ENCODE peak calls at places on chromosome 14, in four cellular contexts. One of them, this sample, is unnamed.

GRCh38 chr14:21467620-21468019 is 9.1 kb downstream of the RAB2B start:
- DNase-seq in neural progenitor cell: no peak
- DNase-seq in NCI-H345: no peak
- DNase-seq in Peyer's patch: no peak
- DNase-seq in this sample: no peak

GRCh38 chr14:105853907-105854599 is 327.7 kb downstream of the TMEM121 start:
- DNase-seq in neural progenitor cell: no peak
- DNase-seq in NCI-H345: no peak
- DNase-seq in Peyer's patch: peak; percentile 32
- DNase-seq in this sample: no peak

GRCh38 chr14:100747021-100747586 is 20.4 kb downstream of the DLK1 start:
- DNase-seq in neural progenitor cell: no peak
- DNase-seq in NCI-H345: peak; percentile 89
- DNase-seq in Peyer's patch: no peak
- DNase-seq in this sample: no peak

GRCh38 chr14:72679591-72680151 is 214.2 kb downstream of the DPF3 start:
- DNase-seq in neural progenitor cell: peak; percentile 74
- DNase-seq in NCI-H345: peak; percentile 4
- DNase-seq in Peyer's patch: no peak
- DNase-seq in this sample: no peak

GRCh38 chr14:100358396-100358795 is 35.3 kb downstream of the SLC25A47 start:
- DNase-seq in neural progenitor cell: no peak
- DNase-seq in NCI-H345: no peak
- DNase-seq in Peyer's patch: no peak
- DNase-seq in this sample: no peak

GRCh38 chr14:44384093-44384492 is 123.0 kb downstream of the FSCB start:
- DNase-seq in neural progenitor cell: no peak
- DNase-seq in NCI-H345: no peak
- DNase-seq in Peyer's patch: no peak
- DNase-seq in this sample: no peak

GRCh38 chr14:73818821-73819220 is 32.8 kb upstream of the PTGR2 start:
- DNase-seq in neural progenitor cell: no peak
- DNase-seq in NCI-H345: no peak
- DNase-seq in Peyer's patch: peak; percentile 5
- DNase-seq in this sample: no peak

GRCh38 chr14:86363047-86363446 is 833.1 kb downstream of the FLRT2 start:
- DNase-seq in neural progenitor cell: no peak
- DNase-seq in NCI-H345: no peak
- DNase-seq in Peyer's patch: no peak
- DNase-seq in this sample: no peak

GRCh38 chr14:88901199-88901588 is 76.7 kb downstream of the TTC8 start:
- DNase-seq in neural progenitor cell: no peak
- DNase-seq in NCI-H345: no peak
- DNase-seq in Peyer's patch: no peak
- DNase-seq in this sample: no peak

GRCh38 chr14:55588259-55588699 is 8.3 kb downstream of the KTN1 start:
- DNase-seq in neural progenitor cell: no peak
- DNase-seq in NCI-H345: no peak
- DNase-seq in Peyer's patch: no peak
- DNase-seq in this sample: no peak

GRCh38 chr14:71113376-71113775 is 206.1 kb downstream of the PCNX1 start:
- DNase-seq in neural progenitor cell: no peak
- DNase-seq in NCI-H345: no peak
- DNase-seq in Peyer's patch: no peak
- DNase-seq in this sample: no peak

GRCh38 chr14:71931492-71932228 is 569 bp upstream of the RGS6 start:
- DNase-seq in neural progenitor cell: peak; percentile 68
- DNase-seq in NCI-H345: peak; percentile 59
- DNase-seq in Peyer's patch: no peak
- DNase-seq in this sample: no peak

GRCh38 chr14:103374121-103374520 is 11.1 kb upstream of the MARK3 start:
- DNase-seq in neural progenitor cell: no peak
- DNase-seq in NCI-H345: no peak
- DNase-seq in Peyer's patch: no peak
- DNase-seq in this sample: no peak

GRCh38 chr14:32375663-32376062 is 46.6 kb downstream of the AKAP6 start:
- DNase-seq in neural progenitor cell: no peak
- DNase-seq in NCI-H345: no peak
- DNase-seq in Peyer's patch: no peak
- DNase-seq in this sample: no peak

GRCh38 chr14:26820101-26820500 is 222.3 kb upstream of the NOVA1 start:
- DNase-seq in neural progenitor cell: no peak
- DNase-seq in NCI-H345: peak; percentile 15
- DNase-seq in Peyer's patch: no peak
- DNase-seq in this sample: peak; percentile 35

GRCh38 chr14:20615996-20616395 is 24.8 kb upstream of the RNASE12 start:
- DNase-seq in neural progenitor cell: no peak
- DNase-seq in NCI-H345: no peak
- DNase-seq in Peyer's patch: no peak
- DNase-seq in this sample: no peak

GRCh38 chr14:34498684-34499412 is 36.8 kb upstream of the SPTSSA start:
- DNase-seq in neural progenitor cell: peak; percentile 36
- DNase-seq in NCI-H345: peak; percentile 72
- DNase-seq in Peyer's patch: peak; percentile 59
- DNase-seq in this sample: peak; percentile 13

GRCh38 chr14:104732355-104732804 is 8.4 kb downstream of the ADSS1 start:
- DNase-seq in neural progenitor cell: no peak
- DNase-seq in NCI-H345: no peak
- DNase-seq in Peyer's patch: peak; percentile 86
- DNase-seq in this sample: no peak

GRCh38 chr14:20614038-20614840 is 23.1 kb upstream of the RNASE12 start:
- DNase-seq in neural progenitor cell: peak; percentile 64
- DNase-seq in NCI-H345: no peak
- DNase-seq in Peyer's patch: no peak
- DNase-seq in this sample: no peak

GRCh38 chr14:76917759-76918175 is 91.6 kb downstream of the LRRC74A start:
- DNase-seq in neural progenitor cell: no peak
- DNase-seq in NCI-H345: peak; percentile 94
- DNase-seq in Peyer's patch: peak; percentile 53
- DNase-seq in this sample: no peak

GRCh38 chr14:63220526-63220925 is 16.3 kb downstream of the RHOJ start:
- DNase-seq in neural progenitor cell: no peak
- DNase-seq in NCI-H345: no peak
- DNase-seq in Peyer's patch: no peak
- DNase-seq in this sample: no peak